ENCODE peak calls at places on chromosomes 6 and 20, in four cellular contexts. Q, H, A and X are unnamed samples.
A peak's percentile ranks its signal among the peaks of the same experiment; 100 is the strongest.

GRCh38 chr6:45424628-45424955 is 46.9 kb upstream of the SUPT3H start:
- DNase-seq in Q (no peak), H (no peak), A (no peak), X (no peak)

GRCh38 chr6:132065556-132065955 is 114.4 kb upstream of the CCN2 start:
- DNase-seq in Q (no peak), H (no peak), A (no peak), X (no peak)

GRCh38 chr6:139569561-139569960 is 195.1 kb upstream of the CITED2 start:
- DNase-seq in Q (no peak), H (no peak), A (no peak), X (no peak)

GRCh38 chr20:9130407-9130995 is 61.6 kb downstream of the PLCB4 start:
- DNase-seq in Q (no peak), H (no peak), A (no peak), X (no peak)

GRCh38 chr6:7196019-7196402 is 88.2 kb downstream of the RREB1 start:
- DNase-seq in Q (no peak), H (no peak), A (peak; percentile 81), X (no peak)

GRCh38 chr6:15734118-15734897 is 71.5 kb upstream of the DTNBP1 start:
- DNase-seq in Q (no peak), H (no peak), A (no peak), X (no peak)

GRCh38 chr6:108752733-108753392 is 95.4 kb upstream of the ARMC2 start:
- DNase-seq in Q (peak; percentile 73), H (no peak), A (no peak), X (no peak)

GRCh38 chr20:36544134-36545018 is 3.1 kb downstream of the MYL9 start:
- DNase-seq in Q (no peak), H (no peak), A (no peak), X (no peak)

GRCh38 chr6:107988570-107988969 is 30.6 kb upstream of the SEC63 start:
- DNase-seq in Q (no peak), H (no peak), A (no peak), X (no peak)

GRCh38 chr6:129314575-129314974 is 395.4 kb downstream of the ARHGAP18 start:
- DNase-seq in Q (no peak), H (no peak), A (no peak), X (no peak)

GRCh38 chr20:46933150-46933549 is 38.5 kb downstream of the EYA2 start:
- DNase-seq in Q (no peak), H (no peak), A (no peak), X (no peak)

GRCh38 chr20:19786311-19786710 is 28.3 kb downstream of the RIN2 start:
- DNase-seq in Q (no peak), H (peak; percentile 27), A (no peak), X (no peak)
- TF ChIP-seq ELF4 in Q (no peak), H (no peak), A (no peak), X (no peak)

GRCh38 chr6:34462561-34462971 is 3.3 kb upstream of the PACSIN1 start:
- DNase-seq in Q (peak; percentile 36), H (peak; percentile 69), A (peak; percentile 86), X (peak; percentile 72)
- TF ChIP-seq ELF4 in Q (no peak), H (no peak), A (no peak), X (no peak)

DNA sequence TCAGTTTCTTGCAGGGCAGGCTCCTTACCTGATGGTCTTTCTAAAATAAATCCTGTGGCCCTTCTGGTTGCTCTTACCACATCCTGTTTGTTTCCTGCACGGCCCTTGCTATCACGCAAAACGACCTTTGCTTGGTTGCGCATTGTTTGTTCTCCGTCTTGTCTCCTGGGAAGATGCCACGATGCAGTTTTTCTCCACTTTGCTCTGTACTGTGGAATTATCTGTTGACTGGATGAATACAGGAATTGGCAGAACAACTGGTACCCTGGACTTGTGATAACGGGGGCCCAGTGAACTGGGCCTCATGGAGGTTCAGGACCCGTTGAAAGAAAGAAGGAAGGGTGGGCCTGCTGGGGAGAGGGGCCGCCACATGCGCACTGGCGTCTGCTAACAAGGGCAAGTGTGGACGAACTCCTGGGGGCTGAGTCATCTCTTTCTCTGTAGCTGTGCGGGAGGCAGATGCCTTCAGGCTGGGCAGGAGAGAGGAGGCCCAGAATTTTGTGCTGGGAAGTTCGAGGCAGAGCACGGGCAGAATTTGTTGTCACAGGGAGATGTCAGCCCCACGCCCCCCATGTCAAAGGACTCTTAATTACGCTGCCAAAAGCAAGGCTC is 139.9 kb downstream of the BMP7 start:
- DNase-seq in Q (no peak), H (no peak), A (no peak), X (no peak)
- TF ChIP-seq ELF4 in Q (no peak), H (no peak), A (no peak), X (no peak)

DNA sequence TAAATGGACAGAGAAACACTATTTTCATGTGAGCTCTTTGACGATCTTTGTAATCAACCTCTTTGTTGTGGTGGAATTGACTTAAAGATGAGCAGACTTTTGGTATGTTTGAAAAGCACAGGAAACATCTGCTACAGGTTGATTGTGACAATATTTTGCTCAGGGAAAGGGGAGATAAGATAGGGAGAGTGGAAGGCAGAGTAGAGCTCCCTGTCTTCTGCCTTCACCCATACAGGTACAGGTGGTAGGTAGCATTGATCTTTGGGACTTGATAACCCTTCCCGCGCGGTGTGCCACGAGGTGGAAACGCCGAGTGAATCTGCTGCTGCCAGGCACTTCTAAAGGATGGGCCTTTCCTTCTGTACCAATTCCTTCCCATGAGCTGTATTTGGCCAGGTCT is 183.6 kb downstream of the UTRN start:
- DNase-seq in Q (no peak), H (no peak), A (no peak), X (no peak)
- TF ChIP-seq ELF4 in Q (no peak), H (no peak), A (no peak), X (no peak)

GRCh38 chr20:57195759-57196100 is 70.7 kb downstream of the BMP7 start:
- DNase-seq in Q (no peak), H (no peak), A (no peak), X (no peak)

GRCh38 chr20:57197352-57198198 is 68.9 kb downstream of the BMP7 start:
- DNase-seq in Q (no peak), H (no peak), A (no peak), X (no peak)

GRCh38 chr20:57193094-57193493 is 73.3 kb downstream of the BMP7 start:
- DNase-seq in Q (no peak), H (no peak), A (no peak), X (no peak)

GRCh38 chr20:57194154-57194553 is 72.3 kb downstream of the BMP7 start:
- DNase-seq in Q (no peak), H (no peak), A (no peak), X (no peak)

DNA sequence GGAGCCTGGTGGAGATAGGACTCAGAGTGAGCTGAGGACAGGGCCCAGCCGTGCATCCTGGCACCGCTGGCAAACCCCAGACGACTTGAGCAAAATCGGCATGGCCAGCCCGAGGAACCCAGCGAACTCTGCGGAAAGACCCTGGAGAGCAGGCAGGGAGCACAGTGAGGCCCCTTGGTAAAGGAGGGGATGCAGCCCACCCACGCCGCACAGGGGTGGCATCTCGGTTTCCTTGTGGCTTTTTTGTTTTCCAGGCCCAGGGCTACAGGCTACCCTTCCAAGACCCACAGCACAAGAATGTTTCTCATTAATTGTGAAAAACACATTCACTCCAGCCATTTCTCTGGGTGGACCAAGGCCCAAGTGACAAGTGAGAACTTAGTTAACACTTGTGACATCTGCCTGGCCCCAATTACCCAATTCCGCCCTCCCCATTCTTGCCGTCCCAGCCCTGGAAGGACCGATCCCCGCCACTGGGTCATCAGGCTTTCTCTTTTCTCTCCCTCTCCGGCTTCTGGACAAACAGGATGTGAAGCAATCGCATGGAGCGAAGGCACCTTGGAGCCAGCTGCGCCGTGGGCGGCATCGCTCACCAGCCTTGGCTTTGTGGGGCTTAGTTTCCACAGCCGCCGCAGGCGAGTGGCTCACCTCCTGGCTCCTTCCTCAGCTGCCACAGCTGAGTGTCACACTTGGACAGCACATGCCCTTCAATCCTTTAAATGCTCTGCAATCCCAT is 71.2 kb downstream of the BMP7 start:
- DNase-seq in Q (no peak), H (no peak), A (no peak), X (no peak)
- TF ChIP-seq ELF4 in Q (no peak), H (no peak), A (no peak), X (no peak)

DNA sequence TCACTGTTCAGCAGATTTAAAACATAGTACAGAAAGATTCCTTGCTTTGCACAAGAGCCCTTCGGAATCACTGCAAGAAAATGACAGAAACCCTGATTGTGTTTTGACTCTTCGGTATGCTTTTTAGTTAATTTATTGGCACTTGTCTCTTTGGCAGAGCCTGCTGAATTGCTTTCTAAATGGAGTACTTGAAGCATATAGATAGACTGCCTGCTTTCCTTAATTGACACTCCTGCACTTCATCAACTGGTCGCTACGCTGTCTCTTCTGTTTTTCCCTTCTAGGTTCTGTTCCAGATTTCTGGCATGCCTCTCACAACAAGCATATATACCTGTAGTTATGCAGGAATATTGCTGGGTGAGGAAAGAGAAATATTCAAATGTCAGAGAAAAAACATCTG is 22.4 kb upstream of the RBM24 start:
- DNase-seq in Q (no peak), H (no peak), A (no peak), X (no peak)
- TF ChIP-seq ELF4 in Q (no peak), H (no peak), A (no peak), X (no peak)

GRCh38 chr6:169969372-169970099 is 218.1 kb downstream of the ERMARD start:
- DNase-seq in Q (no peak), H (no peak), A (no peak), X (no peak)
- TF ChIP-seq ELF4 in Q (no peak), H (no peak), A (no peak), X (no peak)